ENCODE peak calls at places on chromosomes 5 and 9, in six cellular contexts. One of them, this sample, is unnamed.

GRCh38 chr5:136511046-136511445 is 145.7 kb upstream of the TRPC7 start:
- DNase-seq in IMR-90: no peak
- DNase-seq in GM13976: no peak
- DNase-seq in AG09309: no peak
- DNase-seq in cardiac fibroblast: no peak
- DNase-seq in nephron progenitor cell: no peak
- DNase-seq in this sample: no peak

GRCh38 chr5:53568868-53569267 is 8.4 kb downstream of the NDUFS4 start:
- DNase-seq in IMR-90: peak; percentile 23
- DNase-seq in GM13976: no peak
- DNase-seq in AG09309: peak; percentile 17
- DNase-seq in cardiac fibroblast: no peak
- DNase-seq in nephron progenitor cell: no peak
- DNase-seq in this sample: no peak

GRCh38 chr9:130948266-130948665 is 9.2 kb upstream of the FIBCD1 start:
- DNase-seq in IMR-90: no peak
- DNase-seq in GM13976: no peak
- DNase-seq in AG09309: no peak
- DNase-seq in cardiac fibroblast: no peak
- DNase-seq in nephron progenitor cell: no peak
- DNase-seq in this sample: no peak

GRCh38 chr9:133089271-133089671 is 27.5 kb downstream of the CEL start:
- DNase-seq in IMR-90: no peak
- DNase-seq in GM13976: peak; percentile 22
- DNase-seq in AG09309: no peak
- DNase-seq in cardiac fibroblast: no peak
- DNase-seq in nephron progenitor cell: no peak
- DNase-seq in this sample: no peak

GRCh38 chr5:147750065-147750464 is 32.5 kb downstream of the JAKMIP2 start:
- DNase-seq in IMR-90: no peak
- DNase-seq in GM13976: no peak
- DNase-seq in AG09309: no peak
- DNase-seq in cardiac fibroblast: no peak
- DNase-seq in nephron progenitor cell: no peak
- DNase-seq in this sample: no peak

GRCh38 chr5:107284822-107285510 is 385.8 kb downstream of the EFNA5 start:
- DNase-seq in IMR-90: peak; percentile 16
- DNase-seq in GM13976: no peak
- DNase-seq in AG09309: no peak
- DNase-seq in cardiac fibroblast: peak; percentile 35
- DNase-seq in nephron progenitor cell: no peak
- DNase-seq in this sample: no peak

GRCh38 chr9:93264338-93265125 is 80.6 kb downstream of the WNK2 start:
- DNase-seq in IMR-90: no peak
- DNase-seq in GM13976: no peak
- DNase-seq in AG09309: no peak
- DNase-seq in cardiac fibroblast: no peak
- DNase-seq in nephron progenitor cell: no peak
- DNase-seq in this sample: no peak

GRCh38 chr9:105511486-105511885 is 46.4 kb upstream of the FKTN start:
- DNase-seq in IMR-90: no peak
- DNase-seq in GM13976: no peak
- DNase-seq in AG09309: no peak
- DNase-seq in cardiac fibroblast: no peak
- DNase-seq in nephron progenitor cell: no peak
- DNase-seq in this sample: no peak

GRCh38 chr5:10331341-10331796 is 22.1 kb upstream of the MARCHF6 start:
- DNase-seq in IMR-90: peak; percentile 82
- DNase-seq in GM13976: no peak
- DNase-seq in AG09309: no peak
- DNase-seq in cardiac fibroblast: peak; percentile 63
- DNase-seq in nephron progenitor cell: no peak
- DNase-seq in this sample: no peak

GRCh38 chr9:133854785-133855184 is 116.6 kb upstream of the SARDH start:
- DNase-seq in IMR-90: no peak
- DNase-seq in GM13976: no peak
- DNase-seq in AG09309: no peak
- DNase-seq in cardiac fibroblast: no peak
- DNase-seq in nephron progenitor cell: no peak
- DNase-seq in this sample: no peak

GRCh38 chr9:98801969-98802371 is 5.5 kb upstream of the GALNT12 start:
- DNase-seq in IMR-90: no peak
- DNase-seq in GM13976: no peak
- DNase-seq in AG09309: no peak
- DNase-seq in cardiac fibroblast: no peak
- DNase-seq in nephron progenitor cell: no peak
- DNase-seq in this sample: no peak

GRCh38 chr5:137486707-137487106 is 12.4 kb downstream of the SPOCK1 start:
- DNase-seq in IMR-90: peak; percentile 81
- DNase-seq in GM13976: no peak
- DNase-seq in AG09309: peak; percentile 35
- DNase-seq in cardiac fibroblast: peak; percentile 97
- DNase-seq in nephron progenitor cell: no peak
- DNase-seq in this sample: no peak

GRCh38 chr5:18985397-18985796 is 1002.6 kb downstream of the CDH18 start:
- DNase-seq in IMR-90: no peak
- DNase-seq in GM13976: no peak
- DNase-seq in AG09309: no peak
- DNase-seq in cardiac fibroblast: no peak
- DNase-seq in nephron progenitor cell: no peak
- DNase-seq in this sample: no peak

GRCh38 chr9:35609001-35609819 is 4.1 kb downstream of the TESK1 start:
- DNase-seq in IMR-90: no peak
- DNase-seq in GM13976: no peak
- DNase-seq in AG09309: no peak
- DNase-seq in cardiac fibroblast: no peak
- DNase-seq in nephron progenitor cell: no peak
- DNase-seq in this sample: no peak

GRCh38 chr5:157248771-157249475 is 17.0 kb upstream of the CYFIP2 start:
- DNase-seq in IMR-90: no peak
- DNase-seq in GM13976: no peak
- DNase-seq in AG09309: no peak
- DNase-seq in cardiac fibroblast: no peak
- DNase-seq in nephron progenitor cell: no peak
- DNase-seq in this sample: no peak

GRCh38 chr5:145161384-145161783 is 673.8 kb downstream of the PRELID2 start:
- DNase-seq in IMR-90: no peak
- DNase-seq in GM13976: no peak
- DNase-seq in AG09309: no peak
- DNase-seq in cardiac fibroblast: no peak
- DNase-seq in nephron progenitor cell: no peak
- DNase-seq in this sample: no peak

GRCh38 chr5:58565033-58565432 is 17.8 kb upstream of the RAB3C start:
- DNase-seq in IMR-90: no peak
- DNase-seq in GM13976: no peak
- DNase-seq in AG09309: no peak
- DNase-seq in cardiac fibroblast: no peak
- DNase-seq in nephron progenitor cell: no peak
- DNase-seq in this sample: no peak

GRCh38 chr9:6051511-6051950 is 36.1 kb upstream of the RANBP6 start:
- DNase-seq in IMR-90: no peak
- DNase-seq in GM13976: peak; percentile 38
- DNase-seq in AG09309: no peak
- DNase-seq in cardiac fibroblast: no peak
- DNase-seq in nephron progenitor cell: no peak
- DNase-seq in this sample: no peak

GRCh38 chr9:84254972-84255371 is 85.6 kb downstream of the SLC28A3 start:
- DNase-seq in IMR-90: no peak
- DNase-seq in GM13976: no peak
- DNase-seq in AG09309: no peak
- DNase-seq in cardiac fibroblast: no peak
- DNase-seq in nephron progenitor cell: no peak
- DNase-seq in this sample: no peak

GRCh38 chr5:176373100-176373818 is 8.0 kb downstream of the ARL10 start:
- DNase-seq in IMR-90: peak; percentile 9
- DNase-seq in GM13976: no peak
- DNase-seq in AG09309: no peak
- DNase-seq in cardiac fibroblast: no peak
- DNase-seq in nephron progenitor cell: no peak
- DNase-seq in this sample: no peak

GRCh38 chr9:89885156-89885555 is 280.3 kb downstream of the GADD45G start:
- DNase-seq in IMR-90: no peak
- DNase-seq in GM13976: no peak
- DNase-seq in AG09309: no peak
- DNase-seq in cardiac fibroblast: no peak
- DNase-seq in nephron progenitor cell: no peak
- DNase-seq in this sample: no peak

GRCh38 chr5:140806834-140807775 is at the start of gene PCDHA4:
- DNase-seq in IMR-90: no peak
- DNase-seq in GM13976: no peak
- DNase-seq in AG09309: no peak
- DNase-seq in cardiac fibroblast: peak; percentile 25
- DNase-seq in nephron progenitor cell: peak; percentile 73
- DNase-seq in this sample: peak; percentile 69

GRCh38 chr5:179732918-179733763 is 519 bp downstream of the MAML1 start:
- DNase-seq in IMR-90: peak; percentile 28
- DNase-seq in GM13976: peak; percentile 58
- DNase-seq in AG09309: no peak
- DNase-seq in cardiac fibroblast: no peak
- DNase-seq in nephron progenitor cell: peak; percentile 55
- DNase-seq in this sample: peak; percentile 22

GRCh38 chr9:17802249-17802857 is 223.5 kb downstream of the SH3GL2 start:
- DNase-seq in IMR-90: peak; percentile 16
- DNase-seq in GM13976: no peak
- DNase-seq in AG09309: no peak
- DNase-seq in cardiac fibroblast: peak; percentile 41
- DNase-seq in nephron progenitor cell: no peak
- DNase-seq in this sample: no peak

GRCh38 chr5:133947431-133947841 is 21.0 kb downstream of the C5orf15 start:
- DNase-seq in IMR-90: peak; percentile 73
- DNase-seq in GM13976: no peak
- DNase-seq in AG09309: no peak
- DNase-seq in cardiac fibroblast: no peak
- DNase-seq in nephron progenitor cell: no peak
- DNase-seq in this sample: no peak

GRCh38 chr5:84696651-84697050 is 312.0 kb upstream of the EDIL3 start:
- DNase-seq in IMR-90: peak; percentile 15
- DNase-seq in GM13976: no peak
- DNase-seq in AG09309: no peak
- DNase-seq in cardiac fibroblast: peak; percentile 15
- DNase-seq in nephron progenitor cell: no peak
- DNase-seq in this sample: no peak

GRCh38 chr5:132411382-132411925 is 41.9 kb downstream of the SLC22A5 start:
- DNase-seq in IMR-90: no peak
- DNase-seq in GM13976: no peak
- DNase-seq in AG09309: no peak
- DNase-seq in cardiac fibroblast: no peak
- DNase-seq in nephron progenitor cell: no peak
- DNase-seq in this sample: no peak

GRCh38 chr5:115262066-115262404 is 642 bp downstream of the PGGT1B start:
- DNase-seq in IMR-90: peak; percentile 8
- DNase-seq in GM13976: no peak
- DNase-seq in AG09309: no peak
- DNase-seq in cardiac fibroblast: peak; percentile 32
- DNase-seq in nephron progenitor cell: no peak
- DNase-seq in this sample: no peak

GRCh38 chr5:7742241-7742656 is 108.7 kb downstream of the CFAP90 start:
- DNase-seq in IMR-90: no peak
- DNase-seq in GM13976: no peak
- DNase-seq in AG09309: no peak
- DNase-seq in cardiac fibroblast: no peak
- DNase-seq in nephron progenitor cell: no peak
- DNase-seq in this sample: no peak

GRCh38 chr5:72166070-72166979 is 59.0 kb downstream of the MAP1B start:
- DNase-seq in IMR-90: peak; percentile 51
- DNase-seq in GM13976: no peak
- DNase-seq in AG09309: no peak
- DNase-seq in cardiac fibroblast: peak; percentile 77
- DNase-seq in nephron progenitor cell: no peak
- DNase-seq in this sample: no peak

GRCh38 chr5:75670571-75670970 is 46.7 kb downstream of the POC5 start:
- DNase-seq in IMR-90: peak; percentile 28
- DNase-seq in GM13976: no peak
- DNase-seq in AG09309: no peak
- DNase-seq in cardiac fibroblast: peak; percentile 54
- DNase-seq in nephron progenitor cell: no peak
- DNase-seq in this sample: no peak

GRCh38 chr9:4576448-4576847 is 85.6 kb upstream of the PLPP6 start:
- DNase-seq in IMR-90: no peak
- DNase-seq in GM13976: no peak
- DNase-seq in AG09309: no peak
- DNase-seq in cardiac fibroblast: no peak
- DNase-seq in nephron progenitor cell: no peak
- DNase-seq in this sample: no peak
- TF ChIP-seq CTCF in IMR-90: no peak
- TF ChIP-seq CTCF in GM13976: no peak
- TF ChIP-seq CTCF in AG09309: no peak
- TF ChIP-seq CTCF in cardiac fibroblast: no peak
- TF ChIP-seq CTCF in nephron progenitor cell: no peak
- TF ChIP-seq CTCF in this sample: no peak

GRCh38 chr9:82532504-82532903 is 530.4 kb downstream of the RASEF start:
- DNase-seq in IMR-90: peak; percentile 19
- DNase-seq in GM13976: no peak
- DNase-seq in AG09309: no peak
- DNase-seq in cardiac fibroblast: peak; percentile 11
- DNase-seq in nephron progenitor cell: no peak
- DNase-seq in this sample: no peak
- TF ChIP-seq CTCF in IMR-90: peak; percentile 35
- TF ChIP-seq CTCF in GM13976: no peak
- TF ChIP-seq CTCF in AG09309: no peak
- TF ChIP-seq CTCF in cardiac fibroblast: no peak
- TF ChIP-seq CTCF in nephron progenitor cell: no peak
- TF ChIP-seq CTCF in this sample: peak; percentile 51

GRCh38 chr5:109688999-109689739 is 558 bp upstream of the MAN2A1 start:
- DNase-seq in IMR-90: peak; percentile 84
- DNase-seq in GM13976: peak; percentile 92
- DNase-seq in AG09309: no peak
- DNase-seq in cardiac fibroblast: peak; percentile 85
- DNase-seq in nephron progenitor cell: peak; percentile 81
- DNase-seq in this sample: no peak

GRCh38 chr5:109691248-109691574 is 1.5 kb downstream of the MAN2A1 start:
- DNase-seq in IMR-90: no peak
- DNase-seq in GM13976: no peak
- DNase-seq in AG09309: no peak
- DNase-seq in cardiac fibroblast: no peak
- DNase-seq in nephron progenitor cell: no peak
- DNase-seq in this sample: no peak

GRCh38 chr5:109689740-109690455 is at the start of gene MAN2A1:
- DNase-seq in IMR-90: peak; percentile 47
- DNase-seq in GM13976: peak; percentile 77
- DNase-seq in AG09309: no peak
- DNase-seq in cardiac fibroblast: peak; percentile 76
- DNase-seq in nephron progenitor cell: peak; percentile 74
- DNase-seq in this sample: peak; percentile 63

GRCh38 chr5:109690456-109691247 is 925 bp downstream of the MAN2A1 start:
- DNase-seq in IMR-90: peak; percentile 83
- DNase-seq in GM13976: peak; percentile 49
- DNase-seq in AG09309: peak; percentile 59
- DNase-seq in cardiac fibroblast: peak; percentile 89
- DNase-seq in nephron progenitor cell: peak; percentile 60
- DNase-seq in this sample: peak; percentile 38

GRCh38 chr5:109688647-109688998 is 1.1 kb upstream of the MAN2A1 start:
- DNase-seq in IMR-90: peak; percentile 28
- DNase-seq in GM13976: peak; percentile 4
- DNase-seq in AG09309: no peak
- DNase-seq in cardiac fibroblast: peak; percentile 50
- DNase-seq in nephron progenitor cell: no peak
- DNase-seq in this sample: no peak
- TF ChIP-seq CTCF in IMR-90: peak; percentile 46
- TF ChIP-seq CTCF in GM13976: peak; percentile 33
- TF ChIP-seq CTCF in AG09309: peak; percentile 14
- TF ChIP-seq CTCF in cardiac fibroblast: peak; percentile 37
- TF ChIP-seq CTCF in nephron progenitor cell: peak; percentile 23
- TF ChIP-seq CTCF in this sample: peak; percentile 72

GRCh38 chr9:111691686-111692329 is 30.4 kb downstream of the GNG10 start:
- DNase-seq in IMR-90: peak; percentile 48
- DNase-seq in GM13976: peak; percentile 16
- DNase-seq in AG09309: peak; percentile 14
- DNase-seq in cardiac fibroblast: peak; percentile 64
- DNase-seq in nephron progenitor cell: no peak
- DNase-seq in this sample: no peak
- TF ChIP-seq CTCF in IMR-90: peak; percentile 51
- TF ChIP-seq CTCF in GM13976: no peak
- TF ChIP-seq CTCF in AG09309: peak; percentile 38
- TF ChIP-seq CTCF in cardiac fibroblast: peak; percentile 37
- TF ChIP-seq CTCF in nephron progenitor cell: peak; percentile 17
- TF ChIP-seq CTCF in this sample: peak; percentile 65

This sample was measured in neural crest cell.